ENCODE peak calls at places on chromosomes 4 and X, in five cellular contexts. R is lung, P is colonic mucosa, J is A549, M is keratinocyte. X is an unnamed sample. For H3K9me3, the result is how much of the 10 kb centered on the place peaks cover.

GRCh38 chr4:157075811-157076577 is at the start of gene GLRB:
- DNase-seq in P (no peak), R (no peak), J (peak), M (no peak), X (no peak)

GRCh38 chr4:118289794-118290193 is 63.0 kb downstream of the PRSS12 start:
- DNase-seq in P (no peak), R (no peak), M (no peak), J (no peak), X (no peak)

GRCh38 chrX:111041018-111041462 is 55.0 kb upstream of the PAK3 start:
- DNase-seq in R (no peak), P (no peak), J (peak), M (peak), X (peak)

GRCh38 chr4:148395771-148396170 is 46.4 kb downstream of the NR3C2 start:
- DNase-seq in P (no peak), R (no peak), M (no peak), J (no peak), X (no peak)

GRCh38 chr4:111136438-111136837 is 513.6 kb upstream of the PITX2 start:
- DNase-seq in R (no peak), M (no peak), P (no peak), J (peak), X (no peak)

GRCh38 chr4:81919238-81919637 is 447.5 kb upstream of the RASGEF1B start:
- DNase-seq in R (no peak), J (peak), M (no peak), P (no peak), X (no peak)

GRCh38 chrX:123481908-123482873 is 250.7 kb downstream of the THOC2 start:
- DNase-seq in M (no peak), P (no peak), J (no peak), R (no peak), X (no peak)

GRCh38 chr4:120317713-120318112 is 251.1 kb upstream of the MAD2L1 start:
- DNase-seq in R (no peak), J (no peak), M (no peak), P (no peak), X (no peak)

GRCh38 chrX:39470588-39471155 is 627.1 kb downstream of the BCOR start:
- DNase-seq in M (no peak), P (peak), J (no peak), R (no peak), X (no peak)

GRCh38 chr4:112284662-112285411 is 867 bp downstream of the TIFA start:
- DNase-seq in J (no peak), M (no peak), P (peak), R (no peak), X (no peak)

GRCh38 chr4:80387390-80388283 is 52.1 kb downstream of the CFAP299 start:
- DNase-seq in M (no peak), P (no peak), R (no peak), J (no peak), X (no peak)

GRCh38 chr4:105895609-105896460 is 564 bp downstream of the NPNT start:
- DNase-seq in P (peak), J (no peak), R (peak), M (no peak), X (no peak)

GRCh38 chr4:57077550-57078311 is 32.5 kb downstream of the IGFBP7 start:
- DNase-seq in J (peak), R (no peak), M (peak), P (no peak), X (no peak)

GRCh38 chr4:7760228-7760627 is 179.4 kb downstream of the AFAP1 start:
- DNase-seq in M (no peak), P (no peak), J (peak), R (no peak), X (no peak)

GRCh38 chrX:48083212-48083611 is 11.8 kb upstream of the ZNF630 start:
- DNase-seq in J (peak), M (no peak), R (peak), P (peak), X (peak)

GRCh38 chr4:126568652-126569580 is 1063.8 kb upstream of the INTU start:
- DNase-seq in R (no peak), P (no peak), M (no peak), J (no peak), X (no peak)

GRCh38 chrX:30489323-30489722 is 88.2 kb downstream of the TASL start:
- DNase-seq in R (no peak), J (peak), P (no peak), M (no peak), X (no peak)

GRCh38 chr4:167713756-167714155 is 378.6 kb upstream of the ANXA10 start:
- DNase-seq in P (no peak), J (no peak), R (no peak), M (no peak), X (no peak)

GRCh38 chr4:110074570-110074969 is 123.8 kb downstream of the ELOVL6 start:
- DNase-seq in R (no peak), J (no peak), M (no peak), P (peak), X (no peak)

GRCh38 chr4:8643441-8643840 is 50.9 kb downstream of the CPZ start:
- DNase-seq in R (no peak), M (no peak), P (no peak), J (no peak), X (no peak)

GRCh38 chr4:961651-962230 is 11.6 kb downstream of the DGKQ start:
- DNase-seq in P (peak), M (peak), R (no peak), J (no peak), X (no peak)

GRCh38 chrX:153773741-153774575 is 6.9 kb upstream of the SRPK3 start:
- DNase-seq in P (no peak), M (no peak), J (no peak), R (no peak), X (no peak)

GRCh38 chr4:124409044-124409443 is 303.5 kb downstream of the ANKRD50 start:
- DNase-seq in P (no peak), M (no peak), J (peak), R (no peak), X (no peak)

GRCh38 chr4:118729287-118730286 is 44.4 kb downstream of the METTL14 start:
- DNase-seq in R (no peak), P (no peak), J (no peak), M (no peak), X (peak)

GRCh38 chr4:87502580-87503238 is 26.5 kb downstream of the SPARCL1 start:
- DNase-seq in R (no peak), J (no peak), P (no peak), M (no peak), X (no peak)

GRCh38 chrX:48474127-48474526 is 1.9 kb upstream of the FTSJ1 start:
- DNase-seq in P (no peak), R (no peak), J (peak), M (no peak), X (no peak)

GRCh38 chr4:119872344-119873031 is 194.2 kb downstream of the MAD2L1 start:
- DNase-seq in M (no peak), R (no peak), J (no peak), P (no peak), X (no peak)

GRCh38 chrX:138711399-138712347 is at the start of gene FGF13:
- DNase-seq in R (peak), J (peak), P (no peak), M (no peak), X (no peak)

GRCh38 chr4:173669460-173670179 is 139.6 kb upstream of the HAND2 start:
- DNase-seq in R (no peak), J (no peak), M (no peak), P (no peak), X (no peak)

GRCh38 chr4:85420831-85421230 is 54.1 kb upstream of the ARHGAP24 start:
- DNase-seq in M (no peak), P (no peak), J (no peak), R (no peak), X (no peak)

GRCh38 chr4:47239649-47240048 is 208.3 kb downstream of the GABRB1 start:
- DNase-seq in R (no peak), P (no peak), M (no peak), J (no peak), X (no peak)

GRCh38 chr4:139619644-139620043 is 46.0 kb upstream of the MGST2 start:
- DNase-seq in R (no peak), J (peak), P (no peak), M (no peak), X (peak)

GRCh38 chr4:105714071-105714521 is 5.5 kb downstream of the GSTCD start:
- DNase-seq in P (no peak), M (no peak), J (no peak), R (no peak), X (no peak)

GRCh38 chrX:100263650-100264049 is 146.4 kb downstream of the PCDH19 start:
- DNase-seq in J (no peak), R (no peak), M (no peak), P (no peak), X (no peak)
- H3K4me3 ChIP-seq in J (no peak), R (no peak), M (no peak), P (no peak), X (no peak)

GRCh38 chrX:25198253-25198652 is 182.5 kb upstream of the ARX start:
- DNase-seq in J (no peak), R (no peak), P (no peak), M (no peak), X (no peak)
- H3K27ac ChIP-seq in J (no peak), R (no peak), P (no peak), M (no peak), X (no peak)

DNA sequence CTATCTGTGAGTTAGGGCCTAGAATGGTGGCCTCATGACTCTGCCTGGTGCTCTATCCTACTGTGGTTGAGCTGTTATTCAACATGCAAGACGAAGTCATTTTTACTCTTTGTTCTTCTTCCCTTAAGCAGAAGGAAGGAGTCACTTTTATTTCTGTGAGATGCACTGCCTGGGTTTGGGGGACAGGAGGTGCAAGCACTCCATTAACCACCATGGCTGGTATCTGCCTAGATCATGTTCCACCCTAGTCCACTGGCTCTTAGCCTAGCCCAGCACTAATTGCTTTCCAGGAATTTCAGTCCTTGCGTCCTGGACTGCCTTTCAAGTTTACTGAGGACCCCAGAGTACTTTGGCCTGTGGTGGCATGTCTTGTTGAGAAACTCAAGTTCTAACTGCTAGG is 1182.7 kb downstream of the FSTL5 start:
- DNase-seq in R (no peak), J (no peak), P (no peak), M (no peak), X (no peak)
- H3K9me3 ChIP-seq in R (under half), J (under half), P (under half), M (under half), X (under half)

DNA sequence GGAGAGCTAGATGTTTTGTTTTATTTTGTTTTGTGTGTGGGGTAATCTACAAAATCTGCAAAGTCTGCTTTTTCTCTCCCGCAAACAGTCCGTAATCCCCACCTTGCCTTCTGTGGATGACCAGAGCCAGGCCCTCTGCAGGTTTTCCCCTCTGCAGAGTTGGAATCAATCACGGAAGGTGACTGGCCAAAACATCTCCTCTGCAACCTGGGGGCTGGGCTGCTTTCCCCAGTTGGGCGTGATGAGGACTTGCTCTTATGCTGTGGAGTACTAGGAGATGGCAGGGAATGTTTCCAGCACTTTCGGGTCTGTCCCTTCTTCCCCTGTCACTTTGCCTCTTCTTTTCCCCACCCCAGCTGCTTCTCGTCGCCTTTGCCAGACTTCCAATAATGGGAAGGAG is 1.1 kb downstream of the TMEM35A start:
- DNase-seq in M (no peak), J (no peak), P (no peak), R (no peak), X (no peak)
- H3K4me3 ChIP-seq in M (no peak), J (no peak), P (peak), R (no peak), X (no peak)

DNA sequence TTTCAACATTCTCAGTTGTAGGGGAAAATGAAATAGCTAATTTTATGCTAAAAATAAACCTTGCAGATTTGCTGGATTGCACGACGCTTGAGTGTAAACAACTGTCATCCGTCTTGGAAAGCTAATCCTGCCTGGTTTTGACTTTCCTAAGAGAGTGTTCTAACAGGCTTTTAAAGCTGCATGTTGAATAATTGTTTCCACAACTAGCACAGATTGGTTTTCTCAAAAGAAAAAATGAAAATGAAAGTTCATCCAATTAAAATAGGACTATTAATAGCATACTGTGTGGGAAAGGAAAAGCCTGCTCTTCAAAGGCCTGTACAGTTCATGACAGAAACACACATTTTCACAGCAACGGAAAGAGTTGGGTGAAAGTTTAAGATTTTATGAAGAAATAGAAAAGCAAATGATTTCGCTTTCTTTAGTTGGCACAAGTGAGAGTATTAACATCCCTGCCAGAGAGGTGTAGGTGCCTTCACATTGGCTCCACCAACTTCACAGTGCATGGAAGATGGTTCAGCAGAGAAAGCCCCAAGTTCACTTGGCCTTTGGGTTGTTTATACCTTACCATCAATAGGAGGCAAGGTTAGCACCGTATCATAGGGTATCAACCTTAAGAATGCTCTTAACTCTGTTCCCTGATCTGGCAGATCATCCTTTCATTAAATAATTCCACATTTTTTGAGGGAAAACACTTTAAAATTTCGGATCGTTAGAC is 140.0 kb upstream of the GUCY1A1 start:
- DNase-seq in P (no peak), M (no peak), J (no peak), R (no peak), X (no peak)
- H3K27ac ChIP-seq in P (peak), M (no peak), J (no peak), R (peak), X (no peak)

DNA sequence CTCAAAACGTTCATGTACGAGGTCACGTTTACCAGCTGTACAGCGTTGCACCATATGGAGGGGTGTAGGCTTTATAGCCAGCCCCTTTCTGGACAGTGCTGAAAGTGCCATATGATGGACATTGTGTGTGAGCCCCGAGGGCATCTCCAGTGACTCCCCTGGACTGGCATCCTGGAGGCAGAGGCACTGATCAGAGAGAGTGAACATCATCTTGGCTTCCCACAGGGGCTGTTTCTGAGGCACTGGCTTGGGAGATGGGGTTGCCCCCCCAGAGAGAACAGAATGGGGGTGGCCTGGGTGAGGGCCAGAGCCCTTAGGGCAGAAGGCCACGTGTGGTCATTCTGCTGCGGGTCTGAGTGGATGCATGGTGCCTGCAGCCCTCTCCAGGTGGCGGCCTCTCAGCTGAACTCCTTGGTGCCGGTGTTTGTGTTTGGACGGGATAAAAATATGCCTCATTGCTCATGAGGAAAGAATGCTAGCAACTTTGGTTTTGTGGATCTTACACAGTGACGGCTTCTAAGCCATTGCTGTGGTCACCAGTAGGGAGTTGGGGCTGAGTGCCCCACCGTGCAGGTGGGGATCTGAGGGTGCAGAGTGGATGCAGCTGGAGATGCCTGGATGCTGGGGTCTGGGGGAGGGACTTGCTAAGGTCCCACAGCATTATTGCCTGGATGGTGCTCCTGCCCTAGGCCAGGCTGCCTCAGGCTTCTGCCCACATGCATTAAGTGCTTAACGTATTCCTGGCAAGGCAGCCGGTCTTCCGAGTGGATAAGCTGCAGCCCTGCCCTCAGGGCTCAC is 3.4 kb downstream of the WFS1 start:
- DNase-seq in R (no peak), P (no peak), M (peak), J (peak), X (no peak)
- H3K9me3 ChIP-seq in R (under half), P (under half), M (under half), J (under half), X (under half)

DNA sequence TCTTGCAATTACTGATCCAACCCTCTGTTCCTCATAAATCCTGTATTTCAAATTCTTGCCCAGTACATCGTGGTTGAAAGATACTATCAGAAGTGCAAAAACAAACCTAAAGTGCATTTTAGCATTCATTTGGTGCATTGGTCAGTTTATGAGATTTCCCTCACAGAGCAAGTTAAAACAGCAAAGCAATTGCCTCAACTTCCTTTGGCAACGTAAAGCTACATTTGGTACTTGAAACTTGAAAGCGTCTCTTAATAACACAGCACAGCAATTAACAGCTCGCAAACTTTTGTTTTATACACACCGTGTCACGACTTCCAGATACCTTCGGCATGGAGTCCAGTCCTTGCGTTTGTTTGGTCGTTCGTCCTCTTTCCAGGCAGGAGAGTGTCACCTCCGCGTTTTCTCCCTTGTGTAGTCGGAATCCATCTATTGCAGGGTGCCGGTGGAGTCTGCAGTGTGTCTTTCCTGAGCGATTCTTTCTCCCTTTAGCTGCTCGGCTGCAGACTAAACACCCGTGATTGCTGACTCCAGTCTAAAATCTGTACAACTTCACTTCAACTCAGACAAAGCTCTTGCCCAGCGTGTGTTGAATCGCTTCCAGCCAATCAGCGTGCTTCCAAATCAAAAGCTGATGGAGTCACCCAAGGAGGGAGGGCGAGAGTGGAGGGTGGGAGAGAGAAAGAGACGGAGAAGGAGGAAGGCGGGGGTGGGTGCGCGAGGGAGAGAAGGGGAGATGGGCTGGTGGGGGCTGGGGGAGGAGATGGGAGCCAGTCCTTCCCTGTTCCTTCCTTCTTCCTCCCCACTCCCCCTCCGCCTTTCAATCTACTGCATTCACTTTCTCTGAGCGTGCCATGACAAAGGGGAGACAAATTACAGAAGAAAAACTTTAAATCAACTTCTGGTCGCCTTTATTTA is at the start of gene PCDH18:
- DNase-seq in R (peak), J (no peak), P (peak), M (no peak), X (peak)
- H3K4me3 ChIP-seq in R (peak), J (peak), P (peak), M (peak), X (peak)

GRCh38 chr4:62429297-62429696 is 1229.2 kb downstream of the ADGRL3 start:
- DNase-seq in J (no peak), R (no peak), P (no peak), M (no peak), X (no peak)

GRCh38 chr4:62434921-62435320 is 1234.8 kb downstream of the ADGRL3 start:
- DNase-seq in P (no peak), R (no peak), M (no peak), J (no peak), X (no peak)

GRCh38 chr4:62431513-62431912 is 1231.4 kb downstream of the ADGRL3 start:
- DNase-seq in R (no peak), J (no peak), M (peak), P (no peak), X (no peak)
- H3K27ac ChIP-seq in R (no peak), J (no peak), M (no peak), P (no peak), X (no peak)

DNA sequence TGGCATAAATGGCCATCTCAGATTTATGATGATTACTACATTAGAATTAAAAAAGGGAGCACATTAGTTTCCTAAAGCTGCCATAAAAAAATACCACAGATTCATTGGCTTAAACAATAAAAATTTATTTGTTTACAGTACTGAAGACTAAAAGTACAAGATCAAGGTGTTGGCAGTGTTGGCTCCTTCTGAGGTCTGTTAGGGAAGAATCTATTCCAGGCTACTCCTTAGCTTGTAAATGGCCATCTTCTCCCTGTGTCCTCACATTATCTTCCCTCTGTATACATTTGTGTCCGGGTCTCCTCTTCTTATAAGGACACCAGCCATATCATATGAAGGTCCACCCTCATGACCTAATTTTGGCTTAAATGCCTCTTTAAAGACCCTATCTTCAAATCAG is 341.0 kb downstream of the SLC7A11 start:
- DNase-seq in J (no peak), P (no peak), R (no peak), M (no peak), X (no peak)
- H3K9me3 ChIP-seq in J (under half), P (under half), R (under half), M (under half), X (under half)